ENCODE peak calls at places on chromosomes 16 and 17, in six cellular contexts. C, R, X, T, I and A are unnamed samples.

GRCh38 chr16:58098207-58099096 is 30.7 kb downstream of the CFAP20 start:
- DNase-seq in I (no peak), R (peak; percentile 34), C (peak; percentile 35), X (no peak), T (no peak), A (no peak)

GRCh38 chr16:64440421-64440831 is 681.4 kb downstream of the CDH11 start:
- DNase-seq in X (no peak), C (peak; percentile 90), R (peak; percentile 96), I (peak; percentile 39), T (no peak), A (no peak)

GRCh38 chr16:50244504-50245416 is 21.6 kb upstream of the ADCY7 start:
- DNase-seq in X (no peak), R (no peak), T (no peak), C (peak; percentile 59), I (no peak), A (no peak)

GRCh38 chr17:61731330-61731729 is 132.0 kb downstream of the BRIP1 start:
- DNase-seq in X (no peak), I (no peak), R (peak; percentile 1), C (no peak), T (no peak), A (no peak)

GRCh38 chr17:63998721-63999679 is 849 bp downstream of the PRR29 start:
- DNase-seq in I (no peak), T (no peak), X (no peak), C (no peak), R (no peak), A (no peak)

GRCh38 chr17:80574496-80574895 is 29.9 kb downstream of the RPTOR start:
- DNase-seq in I (no peak), R (no peak), X (no peak), C (no peak), T (no peak), A (no peak)

GRCh38 chr16:56013962-56014552 is 138.9 kb upstream of the CES5A start:
- DNase-seq in I (peak; percentile 54), R (no peak), X (no peak), T (no peak), C (peak; percentile 27), A (no peak)

GRCh38 chr17:67128700-67129099 is 84.3 kb downstream of the CACNG1 start:
- DNase-seq in T (no peak), X (no peak), I (no peak), R (no peak), C (no peak), A (no peak)

GRCh38 chr17:64256913-64257807 is 5.9 kb downstream of the TEX2 start:
- DNase-seq in I (no peak), X (no peak), C (no peak), T (no peak), R (no peak), A (no peak)

GRCh38 chr17:52170963-52171572 is 12.6 kb upstream of the CA10 start:
- DNase-seq in T (no peak), X (no peak), C (peak; percentile 64), R (no peak), I (no peak), A (no peak)

GRCh38 chr16:56683424-56684162 is 1.3 kb downstream of the MT1X start:
- DNase-seq in C (no peak), T (no peak), X (no peak), R (no peak), I (peak; percentile 66), A (no peak)

GRCh38 chr17:39461911-39462641 is 790 bp downstream of the CDK12 start:
- DNase-seq in R (peak; percentile 37), C (peak; percentile 7), I (peak; percentile 57), T (no peak), X (no peak), A (no peak)

GRCh38 chr17:50511058-50511457 is 2.8 kb downstream of the MYCBPAP start:
- DNase-seq in C (peak; percentile 59), R (no peak), T (peak; percentile 18), X (peak; percentile 70), I (no peak), A (peak; percentile 73)

GRCh38 chr17:66369830-66370229 is 67.4 kb downstream of the PRKCA start:
- DNase-seq in I (no peak), X (no peak), C (no peak), R (no peak), T (no peak), A (no peak)

GRCh38 chr17:83145358-83145738 is 65.9 kb downstream of the METRNL start:
- DNase-seq in C (no peak), X (no peak), R (no peak), I (no peak), T (no peak), A (no peak)

GRCh38 chr16:67278773-67279295 is 498 bp upstream of the PLEKHG4 start:
- DNase-seq in C (no peak), I (peak; percentile 56), X (peak; percentile 76), R (no peak), T (peak; percentile 17), A (peak; percentile 76)

GRCh38 chr17:33438136-33438535 is 145.0 kb upstream of the ASIC2 start:
- DNase-seq in T (no peak), R (no peak), I (no peak), C (no peak), X (no peak), A (no peak)

GRCh38 chr17:47990962-47991731 is 20.2 kb downstream of the CDK5RAP3 start:
- DNase-seq in I (no peak), X (no peak), T (no peak), R (no peak), C (no peak), A (no peak)

GRCh38 chr16:74505011-74505410 is 83.7 kb upstream of the CLEC18B start:
- DNase-seq in X (no peak), R (no peak), T (no peak), C (no peak), I (no peak), A (no peak)

GRCh38 chr17:2067048-2067452 is 12.1 kb downstream of the HIC1 start:
- DNase-seq in I (no peak), X (no peak), R (no peak), C (no peak), T (no peak), A (no peak)

GRCh38 chr16:21302898-21303528 is 24.9 kb upstream of the CRYM start:
- DNase-seq in X (no peak), R (peak; percentile 61), T (no peak), I (no peak), C (peak; percentile 69), A (no peak)

GRCh38 chr17:49016775-49017463 is 19.7 kb downstream of the IGF2BP1 start:
- DNase-seq in T (no peak), R (peak; percentile 55), C (peak; percentile 89), I (no peak), X (no peak), A (no peak)

GRCh38 chr17:64202683-64203430 is 60.2 kb downstream of the TEX2 start:
- DNase-seq in I (no peak), R (no peak), T (no peak), X (no peak), C (peak; percentile 86), A (no peak)

GRCh38 chr16:57148481-57148880 is 37.4 kb downstream of the PSME3IP1 start:
- DNase-seq in C (no peak), R (no peak), T (no peak), X (no peak), I (no peak), A (no peak)